ENCODE peak calls at places on chromosomes 12 and 14, in nine cellular contexts. One of them, this sample, is unnamed.

GRCh38 chr14:103377522-103378041 is 7.6 kb upstream of the MARK3 start:
- DNase-seq in CD8-positive, alpha-beta memory T cell: no peak
- DNase-seq in psoas muscle: no peak
- DNase-seq in GM23248: no peak
- DNase-seq in left ventricle myocardium inferior: no peak
- DNase-seq in body of pancreas: no peak
- DNase-seq in trophoblast cell: no peak
- DNase-seq in lower lobe of right lung: no peak
- DNase-seq in naive thymus-derived CD4-positive, alpha-beta T cell: no peak
- DNase-seq in this sample: no peak

GRCh38 chr14:101844219-101844618 is 82.7 kb downstream of the PPP2R5C start:
- DNase-seq in CD8-positive, alpha-beta memory T cell: no peak
- DNase-seq in psoas muscle: no peak
- DNase-seq in GM23248: no peak
- DNase-seq in left ventricle myocardium inferior: peak
- DNase-seq in body of pancreas: peak
- DNase-seq in trophoblast cell: no peak
- DNase-seq in lower lobe of right lung: no peak
- DNase-seq in naive thymus-derived CD4-positive, alpha-beta T cell: no peak
- DNase-seq in this sample: no peak

GRCh38 chr14:75132374-75133086 is 5.7 kb upstream of the NEK9 start:
- DNase-seq in CD8-positive, alpha-beta memory T cell: peak
- DNase-seq in psoas muscle: no peak
- DNase-seq in GM23248: peak
- DNase-seq in left ventricle myocardium inferior: no peak
- DNase-seq in body of pancreas: peak
- DNase-seq in trophoblast cell: peak
- DNase-seq in lower lobe of right lung: no peak
- DNase-seq in naive thymus-derived CD4-positive, alpha-beta T cell: peak
- DNase-seq in this sample: peak

GRCh38 chr14:29558516-29558915 is 369.1 kb downstream of the PRKD1 start:
- DNase-seq in CD8-positive, alpha-beta memory T cell: no peak
- DNase-seq in psoas muscle: no peak
- DNase-seq in GM23248: peak
- DNase-seq in left ventricle myocardium inferior: no peak
- DNase-seq in body of pancreas: no peak
- DNase-seq in trophoblast cell: no peak
- DNase-seq in lower lobe of right lung: no peak
- DNase-seq in naive thymus-derived CD4-positive, alpha-beta T cell: no peak
- DNase-seq in this sample: no peak

GRCh38 chr14:24859559-24859958 is 190.4 kb downstream of the STXBP6 start:
- DNase-seq in CD8-positive, alpha-beta memory T cell: no peak
- DNase-seq in psoas muscle: no peak
- DNase-seq in GM23248: no peak
- DNase-seq in left ventricle myocardium inferior: no peak
- DNase-seq in body of pancreas: no peak
- DNase-seq in trophoblast cell: no peak
- DNase-seq in lower lobe of right lung: no peak
- DNase-seq in naive thymus-derived CD4-positive, alpha-beta T cell: no peak
- DNase-seq in this sample: no peak

GRCh38 chr12:105573574-105573973 is 243.1 kb downstream of the C12orf75 start:
- DNase-seq in CD8-positive, alpha-beta memory T cell: no peak
- DNase-seq in psoas muscle: no peak
- DNase-seq in GM23248: peak
- DNase-seq in left ventricle myocardium inferior: no peak
- DNase-seq in body of pancreas: no peak
- DNase-seq in trophoblast cell: no peak
- DNase-seq in lower lobe of right lung: no peak
- DNase-seq in naive thymus-derived CD4-positive, alpha-beta T cell: no peak
- DNase-seq in this sample: no peak

GRCh38 chr12:57126561-57126960 is 1.7 kb upstream of the LRP1 start:
- DNase-seq in CD8-positive, alpha-beta memory T cell: no peak
- DNase-seq in psoas muscle: no peak
- DNase-seq in GM23248: no peak
- DNase-seq in left ventricle myocardium inferior: no peak
- DNase-seq in body of pancreas: no peak
- DNase-seq in trophoblast cell: no peak
- DNase-seq in lower lobe of right lung: no peak
- DNase-seq in naive thymus-derived CD4-positive, alpha-beta T cell: no peak
- DNase-seq in this sample: no peak

GRCh38 chr12:46675736-46676135 is 150.1 kb downstream of the SLC38A4 start:
- DNase-seq in CD8-positive, alpha-beta memory T cell: no peak
- DNase-seq in psoas muscle: no peak
- DNase-seq in GM23248: peak
- DNase-seq in left ventricle myocardium inferior: no peak
- DNase-seq in body of pancreas: peak
- DNase-seq in trophoblast cell: no peak
- DNase-seq in lower lobe of right lung: peak
- DNase-seq in naive thymus-derived CD4-positive, alpha-beta T cell: peak
- DNase-seq in this sample: no peak

GRCh38 chr12:76199808-76200207 is 115.3 kb upstream of the NAP1L1 start:
- DNase-seq in CD8-positive, alpha-beta memory T cell: no peak
- DNase-seq in psoas muscle: no peak
- DNase-seq in GM23248: peak
- DNase-seq in left ventricle myocardium inferior: no peak
- DNase-seq in body of pancreas: peak
- DNase-seq in trophoblast cell: no peak
- DNase-seq in lower lobe of right lung: no peak
- DNase-seq in naive thymus-derived CD4-positive, alpha-beta T cell: no peak
- DNase-seq in this sample: peak

GRCh38 chr12:3455312-3455711 is 35.7 kb upstream of the PRMT8 start:
- DNase-seq in CD8-positive, alpha-beta memory T cell: no peak
- DNase-seq in psoas muscle: no peak
- DNase-seq in GM23248: no peak
- DNase-seq in left ventricle myocardium inferior: no peak
- DNase-seq in body of pancreas: no peak
- DNase-seq in trophoblast cell: no peak
- DNase-seq in lower lobe of right lung: no peak
- DNase-seq in naive thymus-derived CD4-positive, alpha-beta T cell: no peak
- DNase-seq in this sample: no peak

GRCh38 chr12:56337753-56338221 is 897 bp upstream of the IL23A start:
- DNase-seq in CD8-positive, alpha-beta memory T cell: no peak
- DNase-seq in psoas muscle: no peak
- DNase-seq in GM23248: peak
- DNase-seq in left ventricle myocardium inferior: no peak
- DNase-seq in body of pancreas: no peak
- DNase-seq in trophoblast cell: no peak
- DNase-seq in lower lobe of right lung: no peak
- DNase-seq in naive thymus-derived CD4-positive, alpha-beta T cell: no peak
- DNase-seq in this sample: no peak

GRCh38 chr14:98099527-98099926 is 1172.5 kb downstream of the BCL11B start:
- DNase-seq in CD8-positive, alpha-beta memory T cell: no peak
- DNase-seq in psoas muscle: no peak
- DNase-seq in GM23248: no peak
- DNase-seq in left ventricle myocardium inferior: no peak
- DNase-seq in body of pancreas: no peak
- DNase-seq in trophoblast cell: no peak
- DNase-seq in lower lobe of right lung: no peak
- DNase-seq in naive thymus-derived CD4-positive, alpha-beta T cell: no peak
- DNase-seq in this sample: no peak

GRCh38 chr12:105444050-105444808 is 113.7 kb downstream of the C12orf75 start:
- DNase-seq in CD8-positive, alpha-beta memory T cell: no peak
- DNase-seq in psoas muscle: no peak
- DNase-seq in GM23248: no peak
- DNase-seq in left ventricle myocardium inferior: no peak
- DNase-seq in body of pancreas: no peak
- DNase-seq in trophoblast cell: peak
- DNase-seq in lower lobe of right lung: no peak
- DNase-seq in naive thymus-derived CD4-positive, alpha-beta T cell: no peak
- DNase-seq in this sample: no peak

GRCh38 chr12:42104784-42105183 is 39.9 kb downstream of the GXYLT1 start:
- DNase-seq in CD8-positive, alpha-beta memory T cell: no peak
- DNase-seq in psoas muscle: no peak
- DNase-seq in GM23248: no peak
- DNase-seq in left ventricle myocardium inferior: no peak
- DNase-seq in body of pancreas: no peak
- DNase-seq in trophoblast cell: no peak
- DNase-seq in lower lobe of right lung: no peak
- DNase-seq in naive thymus-derived CD4-positive, alpha-beta T cell: no peak
- DNase-seq in this sample: no peak

GRCh38 chr12:26109343-26109841 is 15.4 kb downstream of the BHLHE41 start:
- DNase-seq in CD8-positive, alpha-beta memory T cell: no peak
- DNase-seq in psoas muscle: peak
- DNase-seq in GM23248: no peak
- DNase-seq in left ventricle myocardium inferior: peak
- DNase-seq in body of pancreas: peak
- DNase-seq in trophoblast cell: no peak
- DNase-seq in lower lobe of right lung: no peak
- DNase-seq in naive thymus-derived CD4-positive, alpha-beta T cell: no peak
- DNase-seq in this sample: peak

GRCh38 chr14:99748529-99748928 is 44.7 kb upstream of the EML1 start:
- DNase-seq in CD8-positive, alpha-beta memory T cell: no peak
- DNase-seq in psoas muscle: no peak
- DNase-seq in GM23248: no peak
- DNase-seq in left ventricle myocardium inferior: no peak
- DNase-seq in body of pancreas: no peak
- DNase-seq in trophoblast cell: no peak
- DNase-seq in lower lobe of right lung: no peak
- DNase-seq in naive thymus-derived CD4-positive, alpha-beta T cell: no peak
- DNase-seq in this sample: no peak

GRCh38 chr12:106629797-106630669 is 47.2 kb downstream of the RFX4 start:
- DNase-seq in CD8-positive, alpha-beta memory T cell: no peak
- DNase-seq in psoas muscle: no peak
- DNase-seq in GM23248: peak
- DNase-seq in left ventricle myocardium inferior: no peak
- DNase-seq in body of pancreas: no peak
- DNase-seq in trophoblast cell: no peak
- DNase-seq in lower lobe of right lung: no peak
- DNase-seq in naive thymus-derived CD4-positive, alpha-beta T cell: no peak
- DNase-seq in this sample: no peak

GRCh38 chr14:68922201-68922613 is 56.9 kb downstream of the ACTN1 start:
- DNase-seq in CD8-positive, alpha-beta memory T cell: no peak
- DNase-seq in psoas muscle: no peak
- DNase-seq in GM23248: no peak
- DNase-seq in left ventricle myocardium inferior: no peak
- DNase-seq in body of pancreas: no peak
- DNase-seq in trophoblast cell: no peak
- DNase-seq in lower lobe of right lung: no peak
- DNase-seq in naive thymus-derived CD4-positive, alpha-beta T cell: no peak
- DNase-seq in this sample: no peak

GRCh38 chr12:104687823-104688573 is 231.2 kb downstream of the CHST11 start:
- DNase-seq in CD8-positive, alpha-beta memory T cell: peak
- DNase-seq in psoas muscle: no peak
- DNase-seq in GM23248: no peak
- DNase-seq in left ventricle myocardium inferior: no peak
- DNase-seq in body of pancreas: no peak
- DNase-seq in trophoblast cell: no peak
- DNase-seq in lower lobe of right lung: no peak
- DNase-seq in naive thymus-derived CD4-positive, alpha-beta T cell: no peak
- DNase-seq in this sample: no peak

GRCh38 chr12:76266797-76267196 is 81.4 kb downstream of the BBS10 start:
- DNase-seq in CD8-positive, alpha-beta memory T cell: no peak
- DNase-seq in psoas muscle: peak
- DNase-seq in GM23248: peak
- DNase-seq in left ventricle myocardium inferior: peak
- DNase-seq in body of pancreas: peak
- DNase-seq in trophoblast cell: no peak
- DNase-seq in lower lobe of right lung: peak
- DNase-seq in naive thymus-derived CD4-positive, alpha-beta T cell: no peak
- DNase-seq in this sample: peak

GRCh38 chr12:2488131-2488530 is 306.6 kb upstream of the FKBP4 start:
- DNase-seq in CD8-positive, alpha-beta memory T cell: no peak
- DNase-seq in psoas muscle: no peak
- DNase-seq in GM23248: no peak
- DNase-seq in left ventricle myocardium inferior: no peak
- DNase-seq in body of pancreas: no peak
- DNase-seq in trophoblast cell: no peak
- DNase-seq in lower lobe of right lung: no peak
- DNase-seq in naive thymus-derived CD4-positive, alpha-beta T cell: no peak
- DNase-seq in this sample: no peak

GRCh38 chr14:60331201-60332045 is 82.4 kb downstream of the PPM1A start:
- DNase-seq in CD8-positive, alpha-beta memory T cell: peak
- DNase-seq in psoas muscle: peak
- DNase-seq in GM23248: peak
- DNase-seq in left ventricle myocardium inferior: peak
- DNase-seq in body of pancreas: peak
- DNase-seq in trophoblast cell: peak
- DNase-seq in lower lobe of right lung: peak
- DNase-seq in naive thymus-derived CD4-positive, alpha-beta T cell: peak
- DNase-seq in this sample: no peak
- H3K4me3 ChIP-seq in CD8-positive, alpha-beta memory T cell: peak
- H3K4me3 ChIP-seq in psoas muscle: peak
- H3K4me3 ChIP-seq in GM23248: peak
- H3K4me3 ChIP-seq in left ventricle myocardium inferior: peak
- H3K4me3 ChIP-seq in body of pancreas: peak
- H3K4me3 ChIP-seq in trophoblast cell: peak
- H3K4me3 ChIP-seq in lower lobe of right lung: peak
- H3K4me3 ChIP-seq in naive thymus-derived CD4-positive, alpha-beta T cell: peak
- H3K4me3 ChIP-seq in this sample: peak

GRCh38 chr12:6374781-6375150 is 597 bp downstream of the SCNN1A start:
- DNase-seq in CD8-positive, alpha-beta memory T cell: no peak
- DNase-seq in psoas muscle: no peak
- DNase-seq in GM23248: no peak
- DNase-seq in left ventricle myocardium inferior: no peak
- DNase-seq in body of pancreas: no peak
- DNase-seq in trophoblast cell: no peak
- DNase-seq in lower lobe of right lung: no peak
- DNase-seq in naive thymus-derived CD4-positive, alpha-beta T cell: no peak
- DNase-seq in this sample: no peak
- H3K4me3 ChIP-seq in CD8-positive, alpha-beta memory T cell: no peak
- H3K4me3 ChIP-seq in psoas muscle: no peak
- H3K4me3 ChIP-seq in GM23248: no peak
- H3K4me3 ChIP-seq in left ventricle myocardium inferior: no peak
- H3K4me3 ChIP-seq in body of pancreas: no peak
- H3K4me3 ChIP-seq in trophoblast cell: no peak
- H3K4me3 ChIP-seq in lower lobe of right lung: peak
- H3K4me3 ChIP-seq in naive thymus-derived CD4-positive, alpha-beta T cell: no peak
- H3K4me3 ChIP-seq in this sample: no peak

GRCh38 chr12:94615284-94616216 is 34.8 kb downstream of the TMCC3 start:
- DNase-seq in CD8-positive, alpha-beta memory T cell: no peak
- DNase-seq in psoas muscle: peak
- DNase-seq in GM23248: peak
- DNase-seq in left ventricle myocardium inferior: peak
- DNase-seq in body of pancreas: peak
- DNase-seq in trophoblast cell: peak
- DNase-seq in lower lobe of right lung: no peak
- DNase-seq in naive thymus-derived CD4-positive, alpha-beta T cell: no peak
- DNase-seq in this sample: peak
- H3K4me3 ChIP-seq in CD8-positive, alpha-beta memory T cell: no peak
- H3K4me3 ChIP-seq in psoas muscle: peak
- H3K4me3 ChIP-seq in GM23248: peak
- H3K4me3 ChIP-seq in left ventricle myocardium inferior: peak
- H3K4me3 ChIP-seq in body of pancreas: no peak
- H3K4me3 ChIP-seq in trophoblast cell: peak
- H3K4me3 ChIP-seq in lower lobe of right lung: peak
- H3K4me3 ChIP-seq in naive thymus-derived CD4-positive, alpha-beta T cell: no peak
- H3K4me3 ChIP-seq in this sample: peak

DNA sequence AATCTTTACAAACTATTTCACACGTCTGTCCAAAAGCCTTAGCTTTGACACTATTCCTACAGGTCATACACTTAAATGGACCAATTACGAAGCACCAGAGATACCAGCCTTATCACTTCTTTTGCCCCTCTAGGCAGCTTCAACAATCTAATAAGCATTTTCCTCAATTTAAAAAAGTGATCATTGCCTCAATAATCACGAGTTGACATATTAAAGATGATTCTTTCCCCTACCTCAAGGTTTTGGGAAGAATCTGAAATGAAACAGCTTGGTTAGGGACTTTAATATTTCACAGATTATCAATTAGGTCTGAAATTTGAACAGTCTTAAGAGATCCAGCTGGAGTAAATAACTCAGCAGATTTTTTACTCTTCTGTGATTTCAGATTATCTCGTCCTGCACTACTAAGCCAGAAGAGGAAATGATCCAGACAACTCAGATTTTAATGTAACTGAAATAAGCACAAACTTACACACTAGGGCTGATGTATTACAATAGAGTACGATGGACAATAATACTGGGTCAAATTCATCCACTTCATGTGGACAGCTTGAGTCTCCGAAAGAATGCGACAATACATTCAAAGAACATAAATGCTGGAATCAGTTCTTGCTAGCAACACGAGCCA is 15.9 kb downstream of the UBE2N start:
- DNase-seq in CD8-positive, alpha-beta memory T cell: no peak
- DNase-seq in psoas muscle: no peak
- DNase-seq in GM23248: no peak
- DNase-seq in left ventricle myocardium inferior: no peak
- DNase-seq in body of pancreas: no peak
- DNase-seq in trophoblast cell: no peak
- DNase-seq in lower lobe of right lung: no peak
- DNase-seq in naive thymus-derived CD4-positive, alpha-beta T cell: no peak
- DNase-seq in this sample: no peak
- H3K4me3 ChIP-seq in CD8-positive, alpha-beta memory T cell: no peak
- H3K4me3 ChIP-seq in psoas muscle: peak
- H3K4me3 ChIP-seq in GM23248: no peak
- H3K4me3 ChIP-seq in left ventricle myocardium inferior: no peak
- H3K4me3 ChIP-seq in body of pancreas: no peak
- H3K4me3 ChIP-seq in trophoblast cell: no peak
- H3K4me3 ChIP-seq in lower lobe of right lung: no peak
- H3K4me3 ChIP-seq in naive thymus-derived CD4-positive, alpha-beta T cell: no peak
- H3K4me3 ChIP-seq in this sample: no peak

This sample was measured in skeletal muscle cell.